ENCODE peak calls at places on chromosomes 6 and 20, in six cellular contexts. One of them, this sample, is unnamed.

GRCh38 chr20:34864216-34864615 is 8.4 kb downstream of the GGT7 start:
- DNase-seq in stimulated activated CD4-positive, alpha-beta T cell treated with anti-CD3 and anti-CD28 coated beads, Interleukin-4, amount 100 ng/mL, for 1 hour: no peak
- DNase-seq in MCF 10A: no peak
- DNase-seq in occipital lobe: no peak
- DNase-seq in AG08396: no peak
- DNase-seq in anterior cingulate cortex: no peak
- DNase-seq in this sample: no peak

GRCh38 chr6:40845588-40845987 is 193.4 kb downstream of the UNC5CL start:
- DNase-seq in stimulated activated CD4-positive, alpha-beta T cell treated with anti-CD3 and anti-CD28 coated beads, Interleukin-4, amount 100 ng/mL, for 1 hour: peak
- DNase-seq in MCF 10A: peak
- DNase-seq in occipital lobe: no peak
- DNase-seq in AG08396: peak
- DNase-seq in anterior cingulate cortex: no peak
- DNase-seq in this sample: peak

GRCh38 chr20:38997622-38998021 is 35.5 kb downstream of the DHX35 start:
- DNase-seq in stimulated activated CD4-positive, alpha-beta T cell treated with anti-CD3 and anti-CD28 coated beads, Interleukin-4, amount 100 ng/mL, for 1 hour: peak
- DNase-seq in MCF 10A: no peak
- DNase-seq in occipital lobe: no peak
- DNase-seq in AG08396: no peak
- DNase-seq in anterior cingulate cortex: no peak
- DNase-seq in this sample: no peak

GRCh38 chr20:20399705-20400104 is 31.8 kb downstream of the INSM1 start:
- DNase-seq in stimulated activated CD4-positive, alpha-beta T cell treated with anti-CD3 and anti-CD28 coated beads, Interleukin-4, amount 100 ng/mL, for 1 hour: no peak
- DNase-seq in MCF 10A: no peak
- DNase-seq in occipital lobe: no peak
- DNase-seq in AG08396: no peak
- DNase-seq in anterior cingulate cortex: no peak
- DNase-seq in this sample: peak

GRCh38 chr6:137819740-137820139 is 47.3 kb upstream of the TNFAIP3 start:
- DNase-seq in stimulated activated CD4-positive, alpha-beta T cell treated with anti-CD3 and anti-CD28 coated beads, Interleukin-4, amount 100 ng/mL, for 1 hour: no peak
- DNase-seq in MCF 10A: no peak
- DNase-seq in occipital lobe: no peak
- DNase-seq in AG08396: no peak
- DNase-seq in anterior cingulate cortex: no peak
- DNase-seq in this sample: no peak

GRCh38 chr20:40493551-40493950 is 195.5 kb downstream of the MAFB start:
- DNase-seq in stimulated activated CD4-positive, alpha-beta T cell treated with anti-CD3 and anti-CD28 coated beads, Interleukin-4, amount 100 ng/mL, for 1 hour: no peak
- DNase-seq in MCF 10A: peak
- DNase-seq in occipital lobe: no peak
- DNase-seq in AG08396: no peak
- DNase-seq in anterior cingulate cortex: no peak
- DNase-seq in this sample: peak

GRCh38 chr6:143400258-143401059 is 50.0 kb downstream of the ADAT2 start:
- DNase-seq in stimulated activated CD4-positive, alpha-beta T cell treated with anti-CD3 and anti-CD28 coated beads, Interleukin-4, amount 100 ng/mL, for 1 hour: no peak
- DNase-seq in MCF 10A: peak
- DNase-seq in occipital lobe: no peak
- DNase-seq in AG08396: no peak
- DNase-seq in anterior cingulate cortex: no peak
- DNase-seq in this sample: no peak

GRCh38 chr6:1810880-1811279 is 201.2 kb downstream of the FOXC1 start:
- DNase-seq in stimulated activated CD4-positive, alpha-beta T cell treated with anti-CD3 and anti-CD28 coated beads, Interleukin-4, amount 100 ng/mL, for 1 hour: no peak
- DNase-seq in MCF 10A: no peak
- DNase-seq in occipital lobe: no peak
- DNase-seq in AG08396: no peak
- DNase-seq in anterior cingulate cortex: no peak
- DNase-seq in this sample: no peak

GRCh38 chr6:13098808-13099570 is 229.3 kb downstream of the TBC1D7 start:
- DNase-seq in stimulated activated CD4-positive, alpha-beta T cell treated with anti-CD3 and anti-CD28 coated beads, Interleukin-4, amount 100 ng/mL, for 1 hour: no peak
- DNase-seq in MCF 10A: no peak
- DNase-seq in occipital lobe: no peak
- DNase-seq in AG08396: no peak
- DNase-seq in anterior cingulate cortex: no peak
- DNase-seq in this sample: no peak

GRCh38 chr20:57573893-57574292 is 13.0 kb downstream of the PCK1 start:
- DNase-seq in stimulated activated CD4-positive, alpha-beta T cell treated with anti-CD3 and anti-CD28 coated beads, Interleukin-4, amount 100 ng/mL, for 1 hour: no peak
- DNase-seq in MCF 10A: no peak
- DNase-seq in occipital lobe: no peak
- DNase-seq in AG08396: no peak
- DNase-seq in anterior cingulate cortex: no peak
- DNase-seq in this sample: no peak

This sample was measured in renal cortical epithelial cell.